ENCODE peak calls at places on chromosome 1, in six cellular contexts. One of them, this sample, is unnamed.

GRCh38 chr1:22612657-22613056 is 23.8 kb upstream of the C1QA start:
- DNase-seq in stomach: no peak
- DNase-seq in left ventricle myocardium inferior: no peak
- DNase-seq in HepG2: no peak
- DNase-seq in SK-N-SH: peak
- DNase-seq in AG10803: no peak
- DNase-seq in this sample: no peak

GRCh38 chr1:14037101-14037807 is 337.3 kb downstream of the PRDM2 start:
- DNase-seq in HepG2: no peak
- DNase-seq in stomach: no peak
- DNase-seq in AG10803: no peak
- DNase-seq in left ventricle myocardium inferior: no peak
- DNase-seq in SK-N-SH: no peak
- DNase-seq in this sample: no peak

GRCh38 chr1:210092366-210092765 is 140.2 kb upstream of the SERTAD4 start:
- DNase-seq in AG10803: peak
- DNase-seq in stomach: no peak
- DNase-seq in left ventricle myocardium inferior: no peak
- DNase-seq in SK-N-SH: no peak
- DNase-seq in HepG2: no peak
- DNase-seq in this sample: no peak

GRCh38 chr1:6999826-7000225 is 214.6 kb downstream of the CAMTA1 start:
- DNase-seq in stomach: no peak
- DNase-seq in HepG2: no peak
- DNase-seq in left ventricle myocardium inferior: no peak
- DNase-seq in AG10803: no peak
- DNase-seq in SK-N-SH: no peak
- DNase-seq in this sample: no peak

GRCh38 chr1:226820935-226821718 is 49.3 kb upstream of the PSEN2 start:
- DNase-seq in HepG2: no peak
- DNase-seq in left ventricle myocardium inferior: peak
- DNase-seq in stomach: peak
- DNase-seq in SK-N-SH: peak
- DNase-seq in AG10803: peak
- DNase-seq in this sample: peak

GRCh38 chr1:36925251-36925650 is 109.1 kb downstream of the GRIK3 start:
- DNase-seq in left ventricle myocardium inferior: no peak
- DNase-seq in stomach: no peak
- DNase-seq in HepG2: no peak
- DNase-seq in SK-N-SH: peak
- DNase-seq in AG10803: no peak
- DNase-seq in this sample: no peak

GRCh38 chr1:183908095-183908494 is 103.2 kb downstream of the RGL1 start:
- DNase-seq in HepG2: no peak
- DNase-seq in SK-N-SH: no peak
- DNase-seq in left ventricle myocardium inferior: no peak
- DNase-seq in stomach: no peak
- DNase-seq in AG10803: no peak
- DNase-seq in this sample: no peak

GRCh38 chr1:236315518-236315917 is 33.8 kb upstream of the ERO1B start:
- DNase-seq in stomach: no peak
- DNase-seq in HepG2: no peak
- DNase-seq in left ventricle myocardium inferior: no peak
- DNase-seq in SK-N-SH: no peak
- DNase-seq in AG10803: no peak
- DNase-seq in this sample: no peak

GRCh38 chr1:226542623-226543103 is 5.9 kb upstream of the STUM start:
- DNase-seq in HepG2: peak
- DNase-seq in SK-N-SH: no peak
- DNase-seq in AG10803: no peak
- DNase-seq in left ventricle myocardium inferior: peak
- DNase-seq in stomach: peak
- DNase-seq in this sample: no peak

GRCh38 chr1:110513511-110513910 is 5.5 kb downstream of the KCNA10 start:
- DNase-seq in SK-N-SH: no peak
- DNase-seq in AG10803: no peak
- DNase-seq in stomach: no peak
- DNase-seq in left ventricle myocardium inferior: no peak
- DNase-seq in HepG2: no peak
- DNase-seq in this sample: no peak

GRCh38 chr1:204112876-204113730 is 38.7 kb downstream of the ETNK2 start:
- DNase-seq in HepG2: no peak
- DNase-seq in AG10803: no peak
- DNase-seq in stomach: no peak
- DNase-seq in left ventricle myocardium inferior: no peak
- DNase-seq in SK-N-SH: no peak
- DNase-seq in this sample: peak

GRCh38 chr1:53370369-53370961 is 42.6 kb upstream of the LRP8 start:
- DNase-seq in AG10803: no peak
- DNase-seq in HepG2: no peak
- DNase-seq in left ventricle myocardium inferior: no peak
- DNase-seq in SK-N-SH: no peak
- DNase-seq in stomach: peak
- DNase-seq in this sample: no peak

GRCh38 chr1:116878804-116879477 is 30.8 kb upstream of the PTGFRN start:
- DNase-seq in AG10803: peak
- DNase-seq in stomach: no peak
- DNase-seq in HepG2: no peak
- DNase-seq in left ventricle myocardium inferior: peak
- DNase-seq in SK-N-SH: peak
- DNase-seq in this sample: peak

GRCh38 chr1:116771997-116772647 is 17.9 kb downstream of the CD2 start:
- DNase-seq in SK-N-SH: no peak
- DNase-seq in HepG2: no peak
- DNase-seq in AG10803: no peak
- DNase-seq in left ventricle myocardium inferior: no peak
- DNase-seq in stomach: no peak
- DNase-seq in this sample: no peak

GRCh38 chr1:218297867-218298266 is 12.8 kb downstream of the RRP15 start:
- DNase-seq in left ventricle myocardium inferior: no peak
- DNase-seq in HepG2: no peak
- DNase-seq in stomach: no peak
- DNase-seq in SK-N-SH: no peak
- DNase-seq in AG10803: no peak
- DNase-seq in this sample: no peak

GRCh38 chr1:14553711-14554110 is 44.8 kb upstream of the KAZN start:
- DNase-seq in AG10803: no peak
- DNase-seq in stomach: no peak
- DNase-seq in SK-N-SH: no peak
- DNase-seq in HepG2: no peak
- DNase-seq in left ventricle myocardium inferior: no peak
- DNase-seq in this sample: no peak

GRCh38 chr1:76500111-76500510 is 367.2 kb upstream of the ST6GALNAC5 start:
- DNase-seq in stomach: no peak
- DNase-seq in SK-N-SH: no peak
- DNase-seq in HepG2: no peak
- DNase-seq in left ventricle myocardium inferior: no peak
- DNase-seq in AG10803: no peak
- DNase-seq in this sample: no peak

GRCh38 chr1:230825804-230826160 is 42.5 kb downstream of the C1orf198 start:
- DNase-seq in left ventricle myocardium inferior: no peak
- DNase-seq in AG10803: peak
- DNase-seq in HepG2: no peak
- DNase-seq in SK-N-SH: no peak
- DNase-seq in stomach: no peak
- DNase-seq in this sample: no peak

GRCh38 chr1:217462159-217462558 is 168.7 kb downstream of the GPATCH2 start:
- DNase-seq in HepG2: no peak
- DNase-seq in SK-N-SH: no peak
- DNase-seq in left ventricle myocardium inferior: no peak
- DNase-seq in AG10803: no peak
- DNase-seq in stomach: no peak
- DNase-seq in this sample: peak

GRCh38 chr1:39895731-39896480 is 5.8 kb downstream of the MYCL start:
- DNase-seq in stomach: no peak
- DNase-seq in SK-N-SH: no peak
- DNase-seq in AG10803: peak
- DNase-seq in HepG2: no peak
- DNase-seq in left ventricle myocardium inferior: no peak
- DNase-seq in this sample: no peak

GRCh38 chr1:198359024-198359653 is 181.3 kb downstream of the ATP6V1G3 start:
- DNase-seq in stomach: no peak
- DNase-seq in AG10803: no peak
- DNase-seq in HepG2: peak
- DNase-seq in SK-N-SH: no peak
- DNase-seq in left ventricle myocardium inferior: no peak
- DNase-seq in this sample: peak

GRCh38 chr1:153488731-153489130 is 28.3 kb upstream of the S100A7 start:
- DNase-seq in SK-N-SH: no peak
- DNase-seq in HepG2: no peak
- DNase-seq in left ventricle myocardium inferior: no peak
- DNase-seq in stomach: peak
- DNase-seq in AG10803: peak
- DNase-seq in this sample: peak

GRCh38 chr1:47183308-47184089 is 6.3 kb downstream of the PDZK1IP1 start:
- DNase-seq in left ventricle myocardium inferior: no peak
- DNase-seq in SK-N-SH: peak
- DNase-seq in HepG2: no peak
- DNase-seq in AG10803: no peak
- DNase-seq in stomach: peak
- DNase-seq in this sample: no peak

GRCh38 chr1:53092659-53093450 is 30.8 kb downstream of the PODN start:
- DNase-seq in left ventricle myocardium inferior: no peak
- DNase-seq in AG10803: no peak
- DNase-seq in stomach: no peak
- DNase-seq in HepG2: no peak
- DNase-seq in SK-N-SH: no peak
- DNase-seq in this sample: no peak

GRCh38 chr1:31666290-31666963 is 21.8 kb upstream of the PEF1 start:
- DNase-seq in AG10803: peak
- DNase-seq in SK-N-SH: no peak
- DNase-seq in HepG2: no peak
- DNase-seq in stomach: peak
- DNase-seq in left ventricle myocardium inferior: no peak
- DNase-seq in this sample: no peak

GRCh38 chr1:230169454-230170152 is 102.6 kb downstream of the GALNT2 start:
- DNase-seq in left ventricle myocardium inferior: no peak
- DNase-seq in AG10803: no peak
- DNase-seq in stomach: no peak
- DNase-seq in SK-N-SH: no peak
- DNase-seq in HepG2: no peak
- DNase-seq in this sample: no peak

GRCh38 chr1:12067900-12068821 is 5.1 kb downstream of the TNFRSF8 start:
- DNase-seq in left ventricle myocardium inferior: no peak
- DNase-seq in stomach: no peak
- DNase-seq in SK-N-SH: no peak
- DNase-seq in AG10803: peak
- DNase-seq in HepG2: no peak
- DNase-seq in this sample: peak

DNA sequence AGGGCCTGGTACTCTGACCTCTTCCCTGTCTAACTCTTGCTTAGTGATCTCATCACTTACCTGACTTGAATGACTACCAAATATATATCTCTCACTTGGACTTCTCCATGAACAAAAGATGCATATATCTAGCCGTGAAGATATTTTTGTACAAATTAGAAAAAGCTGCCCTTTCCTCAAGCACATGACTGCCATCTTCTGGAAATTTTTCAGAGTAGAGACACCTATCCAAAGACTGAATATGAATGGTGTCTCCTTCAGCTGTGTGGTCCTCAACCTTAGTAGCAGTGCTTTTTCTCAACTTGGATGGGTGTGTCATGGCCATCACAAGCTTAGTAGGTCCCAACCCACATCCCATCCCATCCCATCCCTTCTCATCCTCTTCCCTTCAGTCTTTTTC is 142.3 kb downstream of the DNM3 start:
- DNase-seq in stomach: no peak
- DNase-seq in AG10803: peak
- DNase-seq in left ventricle myocardium inferior: no peak
- DNase-seq in HepG2: no peak
- DNase-seq in SK-N-SH: no peak
- DNase-seq in this sample: peak
- TF ChIP-seq CTCF in stomach: no peak
- TF ChIP-seq CTCF in AG10803: peak
- TF ChIP-seq CTCF in left ventricle myocardium inferior: peak
- TF ChIP-seq CTCF in HepG2: no peak
- TF ChIP-seq CTCF in SK-N-SH: peak
- TF ChIP-seq CTCF in this sample: peak

GRCh38 chr1:29838738-29839320 is 602.5 kb downstream of the PTPRU start:
- DNase-seq in HepG2: no peak
- DNase-seq in left ventricle myocardium inferior: no peak
- DNase-seq in SK-N-SH: no peak
- DNase-seq in AG10803: no peak
- DNase-seq in stomach: no peak
- DNase-seq in this sample: no peak
- TF ChIP-seq CTCF in HepG2: no peak
- TF ChIP-seq CTCF in left ventricle myocardium inferior: no peak
- TF ChIP-seq CTCF in SK-N-SH: no peak
- TF ChIP-seq CTCF in AG10803: no peak
- TF ChIP-seq CTCF in stomach: no peak
- TF ChIP-seq CTCF in this sample: no peak

GRCh38 chr1:4690951-4691675 is 36.7 kb downstream of the AJAP1 start:
- DNase-seq in left ventricle myocardium inferior: no peak
- DNase-seq in AG10803: peak
- DNase-seq in stomach: no peak
- DNase-seq in HepG2: no peak
- DNase-seq in SK-N-SH: no peak
- DNase-seq in this sample: no peak

GRCh38 chr1:4691766-4692405 is 37.5 kb downstream of the AJAP1 start:
- DNase-seq in SK-N-SH: no peak
- DNase-seq in stomach: no peak
- DNase-seq in left ventricle myocardium inferior: no peak
- DNase-seq in HepG2: no peak
- DNase-seq in AG10803: no peak
- DNase-seq in this sample: no peak

GRCh38 chr1:4687943-4688342 is 33.5 kb downstream of the AJAP1 start:
- DNase-seq in SK-N-SH: no peak
- DNase-seq in AG10803: no peak
- DNase-seq in stomach: no peak
- DNase-seq in HepG2: no peak
- DNase-seq in left ventricle myocardium inferior: no peak
- DNase-seq in this sample: no peak

GRCh38 chr1:4689941-4690635 is 35.7 kb downstream of the AJAP1 start:
- DNase-seq in AG10803: no peak
- DNase-seq in SK-N-SH: no peak
- DNase-seq in left ventricle myocardium inferior: no peak
- DNase-seq in stomach: no peak
- DNase-seq in HepG2: no peak
- DNase-seq in this sample: no peak

GRCh38 chr1:4689271-4689935 is 35.0 kb downstream of the AJAP1 start:
- DNase-seq in HepG2: no peak
- DNase-seq in SK-N-SH: no peak
- DNase-seq in AG10803: no peak
- DNase-seq in left ventricle myocardium inferior: no peak
- DNase-seq in stomach: no peak
- DNase-seq in this sample: no peak
- TF ChIP-seq CTCF in HepG2: no peak
- TF ChIP-seq CTCF in SK-N-SH: no peak
- TF ChIP-seq CTCF in AG10803: no peak
- TF ChIP-seq CTCF in left ventricle myocardium inferior: no peak
- TF ChIP-seq CTCF in stomach: no peak
- TF ChIP-seq CTCF in this sample: no peak

DNA sequence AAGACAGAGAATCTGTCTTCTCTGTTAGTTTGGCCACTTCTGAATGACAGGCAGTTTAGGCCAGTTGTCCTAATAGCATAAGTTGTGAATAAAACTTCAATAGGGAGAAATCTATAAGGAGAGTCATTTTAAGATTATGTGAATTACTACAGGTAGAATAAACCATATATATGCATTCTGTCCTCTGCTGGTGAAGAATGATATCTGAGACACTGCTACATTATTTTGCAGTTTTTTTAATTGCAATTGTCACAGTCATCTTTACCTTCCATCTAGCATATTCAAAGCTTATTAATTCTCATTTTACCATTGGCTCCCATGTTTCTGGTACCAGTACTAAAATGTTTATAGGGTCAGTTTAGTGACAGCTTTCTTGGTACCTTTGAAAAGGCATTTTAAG is 519.6 kb upstream of the DEPDC1 start:
- DNase-seq in SK-N-SH: no peak
- DNase-seq in left ventricle myocardium inferior: no peak
- DNase-seq in AG10803: no peak
- DNase-seq in stomach: no peak
- DNase-seq in HepG2: no peak
- DNase-seq in this sample: no peak
- TF ChIP-seq CTCF in SK-N-SH: peak
- TF ChIP-seq CTCF in left ventricle myocardium inferior: no peak
- TF ChIP-seq CTCF in AG10803: no peak
- TF ChIP-seq CTCF in stomach: no peak
- TF ChIP-seq CTCF in HepG2: no peak
- TF ChIP-seq CTCF in this sample: no peak

This sample was measured in foreskin fibroblast.